ENCODE peak calls at places on chromosomes 3 and 15, in nine cellular contexts. G is endothelial cell; H is brain microvascular endothelial cell; C is fibroblast of mammary gland; B is amygdala; N is activated CD4-positive, alpha-beta T cell treated with anti-CD3 and anti-CD28 coated beads for 4 hours; P is fibroblast of gingiva; K is stimulated activated CD4-positive, alpha-beta T cell treated with anti-CD3 and anti-CD28 coated beads, Interleukin-4, amount 100 ng/mL, for 48 hours; W is A172. Z is an unnamed sample.

GRCh38 chr15:72722071-72722696 is 36.2 kb downstream of the BBS4 start:
- DNase-seq in G (peak; percentile 66), H (peak; percentile 73), C (peak; percentile 82), B (peak; percentile 4), N (peak; percentile 72), P (peak; percentile 69), K (peak; percentile 60), W (peak; percentile 63), Z (peak; percentile 69)

GRCh38 chr15:99305761-99306505 is 54.7 kb downstream of the LRRC28 start:
- DNase-seq in G (no peak), H (peak; percentile 57), C (peak; percentile 66), B (no peak), N (no peak), P (peak; percentile 92), K (no peak), W (peak; percentile 51), Z (peak; percentile 51)

GRCh38 chr3:125958511-125959316 is 10.3 kb upstream of the ROPN1B start:
- DNase-seq in G (no peak), H (no peak), C (no peak), B (no peak), N (no peak), P (no peak), K (no peak), W (no peak), Z (peak; percentile 49)

GRCh38 chr3:99396651-99397050 is 241.7 kb upstream of the COL8A1 start:
- DNase-seq in G (no peak), H (no peak), C (peak; percentile 81), B (no peak), N (no peak), P (peak; percentile 59), K (no peak), W (no peak), Z (no peak)

GRCh38 chr3:34374521-34374920 is 576.1 kb downstream of the PDCD6IP start:
- DNase-seq in G (no peak), H (no peak), C (no peak), B (no peak), N (no peak), P (no peak), K (no peak), W (no peak), Z (no peak)

GRCh38 chr3:40054568-40055222 is 245.3 kb downstream of the MYRIP start:
- DNase-seq in G (no peak), H (no peak), C (peak; percentile 52), B (no peak), N (no peak), P (peak; percentile 73), K (no peak), W (no peak), Z (no peak)

GRCh38 chr3:8775602-8776001 is 6.2 kb upstream of the OXTR start:
- DNase-seq in G (no peak), H (no peak), C (no peak), B (no peak), N (no peak), P (no peak), K (no peak), W (no peak), Z (no peak)

GRCh38 chr15:63042879-63043340 is 363 bp downstream of the TPM1 start:
- DNase-seq in G (no peak), H (no peak), C (peak; percentile 35), B (no peak), N (no peak), P (no peak), K (no peak), W (no peak), Z (no peak)

GRCh38 chr3:50708620-50709019 is 33.9 kb downstream of the DOCK3 start:
- DNase-seq in G (no peak), H (no peak), C (no peak), B (peak; percentile 11), N (no peak), P (no peak), K (no peak), W (no peak), Z (no peak)

GRCh38 chr15:69748131-69748530 is 295.5 kb downstream of the RPLP1 start:
- DNase-seq in G (no peak), H (no peak), C (no peak), B (no peak), N (no peak), P (no peak), K (no peak), W (no peak), Z (no peak)

GRCh38 chr3:12483364-12483763 is 916 bp upstream of the TSEN2 start:
- DNase-seq in G (no peak), H (no peak), C (peak; percentile 47), B (no peak), N (no peak), P (no peak), K (no peak), W (peak; percentile 20), Z (no peak)

GRCh38 chr15:80173022-80173759 is 20.4 kb downstream of the FAH start:
- DNase-seq in G (peak; percentile 77), H (peak; percentile 50), C (peak; percentile 61), B (peak; percentile 32), N (peak; percentile 72), P (peak; percentile 80), K (peak; percentile 63), W (peak; percentile 57), Z (peak; percentile 85)

GRCh38 chr3:73727117-73727802 is 102.5 kb upstream of the PDZRN3 start:
- DNase-seq in G (no peak), H (peak; percentile 71), C (peak; percentile 70), B (no peak), N (no peak), P (peak; percentile 98), K (no peak), W (peak; percentile 12), Z (peak; percentile 14)

Z was measured in iPS-NIHi11.